ENCODE peak calls at places on chromosome 20, in nine cellular contexts. S is iPS-NIHi11; Z is T-helper 17 cell; P is tibial nerve; O is hypothalamus; E is breast epithelium; B is Kasumi-1; I is stimulated activated CD8-positive, alpha-beta memory T cell treated with anti-CD3 and anti-CD28 coated beads, Interleukin-2, amount 100 ng/mL, for 1 hour; V is left lung. X is an unnamed sample.

GRCh38 chr20:34516874-34517542 is 786 bp downstream of the DYNLRB1 start:
- DNase-seq in E (no peak), P (no peak), O (no peak), B (peak), S (peak), I (no peak), Z (no peak), V (no peak), X (no peak)

GRCh38 chr20:4519530-4519929 is 202.2 kb upstream of the PRND start:
- DNase-seq in Z (no peak), B (no peak), P (no peak), V (no peak), E (no peak), S (peak), O (no peak), I (no peak), X (peak)

GRCh38 chr20:32382102-32382950 is 24.2 kb downstream of the ASXL1 start:
- DNase-seq in P (no peak), O (no peak), E (no peak), B (no peak), I (no peak), V (no peak), S (no peak), Z (no peak), X (no peak)

GRCh38 chr20:57244221-57244585 is 22.2 kb downstream of the BMP7 start:
- DNase-seq in Z (no peak), P (no peak), S (no peak), B (no peak), O (no peak), I (no peak), E (peak), V (no peak), X (no peak)

GRCh38 chr20:15440249-15440820 is 1102.9 kb upstream of the FLRT3 start:
- DNase-seq in O (no peak), I (no peak), P (no peak), E (no peak), S (no peak), V (no peak), B (no peak), Z (no peak), X (no peak)

GRCh38 chr20:21707999-21708737 is 2.7 kb downstream of the PAX1 start:
- DNase-seq in P (no peak), O (no peak), V (peak), I (no peak), Z (no peak), E (no peak), B (no peak), S (no peak), X (no peak)

GRCh38 chr20:12723811-12724210 is 285.0 kb upstream of the SPTLC3 start:
- DNase-seq in E (no peak), S (no peak), P (no peak), I (no peak), Z (no peak), V (no peak), B (no peak), O (no peak), X (no peak)

GRCh38 chr20:19120011-19120410 is 92.4 kb upstream of the SLC24A3 start:
- DNase-seq in O (no peak), V (no peak), S (no peak), I (no peak), B (no peak), P (no peak), Z (no peak), E (no peak), X (no peak)

GRCh38 chr20:10802201-10802600 is 128.4 kb upstream of the JAG1 start:
- DNase-seq in S (no peak), B (no peak), Z (no peak), P (no peak), I (no peak), E (no peak), V (no peak), O (no peak), X (no peak)

GRCh38 chr20:33442136-33443005 is 1.2 kb downstream of the SNTA1 start:
- DNase-seq in O (no peak), B (no peak), E (no peak), Z (no peak), I (no peak), S (no peak), V (no peak), P (no peak), X (no peak)

GRCh38 chr20:43682446-43682845 is 15.5 kb downstream of the MYBL2 start:
- DNase-seq in E (no peak), V (no peak), B (no peak), Z (no peak), O (no peak), P (no peak), I (no peak), S (no peak), X (no peak)

GRCh38 chr20:57274846-57275245 is 8.4 kb upstream of the BMP7 start:
- DNase-seq in O (no peak), Z (no peak), I (no peak), E (no peak), V (no peak), S (no peak), B (no peak), P (no peak), X (no peak)

GRCh38 chr20:64101731-64102621 is 5.4 kb downstream of the NPBWR2 start:
- DNase-seq in I (peak), E (no peak), S (peak), V (peak), O (no peak), Z (peak), B (no peak), P (no peak), X (peak)

GRCh38 chr20:45405566-45406259 is 2.4 kb upstream of the DBNDD2 start:
- DNase-seq in P (no peak), I (no peak), Z (no peak), B (no peak), S (peak), O (no peak), E (no peak), V (peak), X (peak)

GRCh38 chr20:60206259-60206658 is 248.0 kb downstream of the CDH26 start:
- DNase-seq in E (no peak), S (peak), V (no peak), B (peak), Z (no peak), P (no peak), I (no peak), O (no peak), X (peak)

GRCh38 chr20:37714973-37715657 is 21.3 kb downstream of the CTNNBL1 start:
- DNase-seq in Z (no peak), V (no peak), S (no peak), E (no peak), I (no peak), P (no peak), B (peak), O (no peak), X (no peak)

GRCh38 chr20:54076259-54076658 is 5.9 kb upstream of the BCAS1 start:
- DNase-seq in I (no peak), B (no peak), S (no peak), P (no peak), Z (no peak), O (no peak), E (no peak), V (no peak), X (no peak)

GRCh38 chr20:53579581-53580375 is 13.9 kb downstream of the ZNF217 start:
- DNase-seq in Z (no peak), I (no peak), P (no peak), S (no peak), V (no peak), O (no peak), B (peak), E (no peak), X (no peak)

GRCh38 chr20:23049201-23049932 is at the start of gene THBD:
- DNase-seq in E (no peak), Z (no peak), P (peak), B (peak), I (no peak), V (peak), O (no peak), S (peak), X (peak)

GRCh38 chr20:11880694-11881093 is 37.0 kb upstream of the BTBD3 start:
- DNase-seq in B (no peak), Z (no peak), E (no peak), O (no peak), V (no peak), P (no peak), S (peak), I (no peak), X (no peak)

GRCh38 chr20:49785851-49786174 is 26.8 kb upstream of the SLC9A8 start:
- DNase-seq in V (no peak), I (no peak), Z (no peak), E (no peak), B (no peak), P (no peak), O (no peak), S (no peak), X (no peak)

GRCh38 chr20:46607191-46607848 is 43.9 kb downstream of the SLC13A3 start:
- DNase-seq in P (no peak), E (no peak), I (no peak), Z (no peak), O (no peak), V (no peak), S (no peak), B (no peak), X (no peak)

GRCh38 chr20:9493818-9494217 is 20.6 kb upstream of the LAMP5 start:
- DNase-seq in B (no peak), E (no peak), Z (no peak), S (no peak), I (no peak), P (no peak), V (no peak), O (no peak), X (no peak)

GRCh38 chr20:15100506-15101160 is 763.2 kb upstream of the FLRT3 start:
- DNase-seq in Z (no peak), E (no peak), P (no peak), I (no peak), B (no peak), O (no peak), V (no peak), S (no peak), X (no peak)

GRCh38 chr20:50675671-50676376 is 15.5 kb downstream of the RIPOR3 start:
- DNase-seq in E (no peak), O (no peak), V (no peak), B (no peak), Z (no peak), S (no peak), P (no peak), I (no peak), X (no peak)

GRCh38 chr20:26169506-26169905 is 472.9 kb upstream of the ZNF337 start:
- DNase-seq in O (no peak), V (no peak), B (no peak), S (no peak), E (no peak), P (no peak), I (no peak), Z (no peak), X (no peak)

GRCh38 chr20:38880952-38881735 is 45.1 kb upstream of the FAM83D start:
- DNase-seq in B (no peak), I (no peak), Z (no peak), O (no peak), P (no peak), E (no peak), S (no peak), V (no peak), X (no peak)

GRCh38 chr20:52446421-52447231 is 255.0 kb upstream of the ZFP64 start:
- DNase-seq in O (no peak), P (no peak), E (no peak), Z (no peak), I (no peak), S (no peak), B (no peak), V (no peak), X (no peak)

GRCh38 chr20:61905781-61906523 is 159.7 kb downstream of the TAF4 start:
- DNase-seq in O (no peak), P (no peak), V (peak), S (no peak), B (no peak), E (no peak), I (no peak), Z (no peak), X (no peak)

GRCh38 chr20:47440857-47441773 is 60.6 kb upstream of the NCOA3 start:
- DNase-seq in B (no peak), P (no peak), E (no peak), V (no peak), I (no peak), S (no peak), Z (no peak), O (no peak), X (no peak)

GRCh38 chr20:39342463-39342862 is 380.3 kb downstream of the DHX35 start:
- DNase-seq in E (no peak), O (no peak), B (no peak), Z (no peak), V (no peak), I (no peak), S (no peak), P (no peak), X (no peak)

GRCh38 chr20:21182832-21183563 is 57.1 kb downstream of the KIZ start:
- DNase-seq in O (no peak), E (no peak), I (no peak), V (no peak), P (no peak), S (no peak), Z (no peak), B (no peak), X (no peak)

GRCh38 chr20:63023071-63023835 is 16.5 kb upstream of the BHLHE23 start:
- DNase-seq in Z (no peak), P (no peak), I (no peak), O (no peak), V (peak), B (no peak), S (no peak), E (no peak), X (no peak)

GRCh38 chr20:10297223-10297622 is 78.6 kb downstream of the SNAP25 start:
- DNase-seq in Z (no peak), E (no peak), I (no peak), O (no peak), S (no peak), P (no peak), B (no peak), V (no peak), X (no peak)

GRCh38 chr20:39269031-39269461 is 306.9 kb downstream of the DHX35 start:
- DNase-seq in I (no peak), O (peak), V (peak), Z (no peak), E (no peak), P (peak), B (peak), S (peak), X (peak)